ENCODE peak calls at places on chromosomes 6 and 20, in ten cellular contexts. D is CD8-positive, alpha-beta memory T cell; C is prostate gland; Y is ovary; R is adipocyte; N is fibroblast of the aortic adventitia; J is aorta; H is lower leg skin; G is mucosa of descending colon; L is astrocyte. T is an unnamed sample.

GRCh38 chr6:44524491-44525227 is 137.2 kb downstream of the CDC5L start:
- DNase-seq in J (no peak), G (no peak), Y (no peak), N (no peak), H (no peak), L (no peak), D (no peak), R (no peak), C (no peak), T (no peak)

GRCh38 chr6:90411292-90411781 is 114.7 kb upstream of the BACH2 start:
- DNase-seq in D (peak), Y (no peak), L (peak), R (no peak), N (no peak), G (no peak), C (no peak), J (no peak), H (no peak), T (no peak)

GRCh38 chr20:31922588-31922987 is 29.3 kb downstream of the PDRG1 start:
- DNase-seq in G (no peak), C (no peak), N (no peak), Y (no peak), D (no peak), R (no peak), L (no peak), J (no peak), H (no peak), T (no peak)

GRCh38 chr20:63101781-63102719 is 95.3 kb upstream of the BHLHE23 start:
- DNase-seq in D (peak), N (peak), Y (peak), H (no peak), G (peak), L (peak), C (no peak), J (peak), R (peak), T (peak)

GRCh38 chr6:121201108-121201507 is 133.2 kb downstream of the TBC1D32 start:
- DNase-seq in Y (no peak), L (peak), D (no peak), C (no peak), R (no peak), N (no peak), J (no peak), H (no peak), G (no peak), T (no peak)

GRCh38 chr6:20953019-20953418 is 418.8 kb downstream of the CDKAL1 start:
- DNase-seq in H (no peak), Y (no peak), G (no peak), D (no peak), N (peak), R (no peak), J (no peak), C (no peak), L (no peak), T (no peak)

GRCh38 chr20:60228255-60228654 is 270.0 kb downstream of the CDH26 start:
- DNase-seq in J (no peak), Y (no peak), L (no peak), C (no peak), R (no peak), N (no peak), H (no peak), D (no peak), G (no peak), T (no peak)

GRCh38 chr20:1005452-1006027 is 3.4 kb upstream of the RSPO4 start:
- DNase-seq in G (peak), C (no peak), H (no peak), Y (no peak), J (no peak), R (no peak), L (peak), D (no peak), N (no peak), T (peak)

GRCh38 chr6:170178561-170179477 is 112.1 kb downstream of the DLL1 start:
- DNase-seq in D (no peak), J (no peak), G (peak), H (peak), L (peak), R (peak), Y (no peak), C (peak), N (peak), T (peak)

GRCh38 chr6:52426667-52427066 is 6.5 kb downstream of the EFHC1 start:
- DNase-seq in C (no peak), J (no peak), D (no peak), Y (no peak), H (no peak), G (no peak), R (no peak), N (no peak), L (peak), T (no peak)

GRCh38 chr6:46440133-46440532 is 51.1 kb downstream of the RCAN2 start:
- DNase-seq in N (peak), R (peak), C (no peak), G (no peak), H (no peak), J (no peak), L (peak), D (no peak), Y (no peak), T (peak)

GRCh38 chr6:73580247-73581149 is 59.7 kb upstream of the EEF1A1 start:
- DNase-seq in D (peak), G (peak), Y (peak), H (peak), J (peak), N (peak), L (peak), C (peak), R (peak), T (peak)

GRCh38 chr6:41503841-41504525 is 42.2 kb upstream of the FOXP4 start:
- DNase-seq in N (peak), G (no peak), Y (peak), D (no peak), J (peak), R (peak), H (no peak), C (no peak), L (peak), T (no peak)

GRCh38 chr6:144898741-144899140 is 613.6 kb downstream of the UTRN start:
- DNase-seq in N (peak), G (no peak), L (no peak), Y (no peak), D (no peak), H (no peak), R (no peak), C (no peak), J (no peak), T (no peak)

GRCh38 chr6:165456327-165456726 is 146.9 kb upstream of the C6orf118 start:
- DNase-seq in L (no peak), Y (no peak), H (no peak), J (no peak), R (no peak), G (no peak), C (no peak), D (no peak), N (peak), T (no peak)

GRCh38 chr6:34115396-34116314 is 30.2 kb downstream of the GRM4 start:
- DNase-seq in L (no peak), H (no peak), N (peak), J (no peak), G (peak), Y (no peak), C (no peak), D (peak), R (peak), T (no peak)

GRCh38 chr6:87669051-87669450 is 33.0 kb downstream of the AKIRIN2 start:
- DNase-seq in C (no peak), G (no peak), N (no peak), D (no peak), J (no peak), H (no peak), Y (no peak), L (no peak), R (no peak), T (no peak)

GRCh38 chr20:17610566-17611289 is 40.9 kb downstream of the DSTN start:
- DNase-seq in R (no peak), Y (no peak), C (no peak), J (peak), H (peak), G (peak), L (no peak), N (no peak), D (peak), T (no peak)

GRCh38 chr6:45504947-45505346 is 127.2 kb upstream of the SUPT3H start:
- DNase-seq in C (peak), R (peak), D (no peak), L (peak), J (no peak), G (no peak), Y (peak), N (peak), H (no peak), T (peak)

GRCh38 chr6:73832313-73832712 is 136.3 kb downstream of the CD109 start:
- DNase-seq in R (no peak), N (peak), J (no peak), L (no peak), H (no peak), C (no peak), D (no peak), G (no peak), Y (no peak), T (peak)

GRCh38 chr6:132817554-132818403 is 3.4 kb downstream of the RPS12 start:
- DNase-seq in N (no peak), L (no peak), C (no peak), H (no peak), D (no peak), R (no peak), Y (no peak), G (no peak), J (no peak), T (no peak)

GRCh38 chr20:6632187-6632586 is 135.3 kb upstream of the BMP2 start:
- DNase-seq in J (no peak), Y (peak), L (peak), R (no peak), C (no peak), H (peak), N (no peak), D (no peak), G (peak), T (peak)

GRCh38 chr6:72639920-72640621 is 18.2 kb downstream of the KCNQ5 start:
- DNase-seq in R (no peak), D (no peak), J (no peak), H (no peak), C (no peak), L (no peak), G (no peak), Y (no peak), N (no peak), T (no peak)

GRCh38 chr6:44298055-44298803 is 14.9 kb downstream of the AARS2 start:
- DNase-seq in D (no peak), J (peak), H (no peak), G (no peak), R (no peak), C (no peak), N (no peak), Y (no peak), L (no peak), T (no peak)

GRCh38 chr6:111765681-111766523 is 107.3 kb downstream of the FYN start:
- DNase-seq in N (peak), D (no peak), Y (no peak), H (no peak), L (peak), R (peak), J (no peak), C (no peak), G (no peak), T (peak)

GRCh38 chr6:10557886-10558285 is 36.7 kb downstream of the GCNT2 start:
- DNase-seq in G (no peak), C (no peak), N (no peak), L (no peak), R (no peak), Y (no peak), D (no peak), H (no peak), J (no peak), T (no peak)
- H3K4me3 ChIP-seq in G (no peak), C (no peak), N (no peak), L (no peak), R (no peak), Y (no peak), D (no peak), H (no peak), J (no peak), T (no peak)

GRCh38 chr6:1464796-1465348 is 75.5 kb downstream of the FOXF2 start:
- DNase-seq in D (no peak), G (no peak), R (no peak), J (no peak), N (no peak), C (peak), L (no peak), H (no peak), Y (no peak), T (no peak)
- H3K4me3 ChIP-seq in D (no peak), G (no peak), R (no peak), J (no peak), N (no peak), C (no peak), L (no peak), H (no peak), Y (no peak), T (no peak)

DNA sequence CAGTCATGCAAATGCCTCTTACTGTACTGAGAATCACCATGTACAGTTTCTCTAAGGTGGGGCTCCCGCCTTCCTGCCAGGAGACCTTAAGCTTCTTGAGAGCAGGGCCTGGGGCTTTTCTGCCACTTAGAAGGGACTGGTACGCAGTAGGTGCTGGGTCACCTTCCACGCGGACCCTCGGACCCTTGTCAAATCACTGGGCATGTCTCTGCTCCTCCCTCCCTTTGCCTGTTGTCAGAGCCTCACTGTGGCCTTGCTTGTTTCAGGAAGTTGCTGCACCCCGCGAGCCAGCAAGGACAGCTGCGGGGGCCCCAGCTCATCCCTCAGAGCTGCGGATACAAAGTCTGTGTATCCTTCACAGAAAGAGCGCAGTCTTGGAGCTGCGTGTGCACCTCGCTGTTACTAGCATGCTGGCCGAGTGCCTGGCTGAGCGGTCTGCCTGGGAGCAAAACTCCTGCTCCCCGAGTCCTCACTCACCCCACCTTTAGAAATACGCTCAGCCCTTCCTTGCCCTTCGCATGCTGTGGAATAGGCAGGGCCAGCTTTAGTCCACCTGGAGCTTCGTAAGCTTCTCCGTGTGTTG is 30.7 kb upstream of the IRF4 start:
- DNase-seq in G (no peak), R (no peak), N (no peak), Y (no peak), L (no peak), H (no peak), J (no peak), C (no peak), D (no peak), T (no peak)
- H3K4me3 ChIP-seq in G (no peak), R (no peak), N (no peak), Y (no peak), L (no peak), H (no peak), J (no peak), C (no peak), D (no peak), T (no peak)

GRCh38 chr6:168301648-168302398 is 17.8 kb downstream of the DACT2 start:
- DNase-seq in J (peak), H (no peak), D (no peak), L (no peak), G (peak), N (no peak), R (no peak), C (no peak), Y (no peak), T (no peak)
- H3K4me3 ChIP-seq in J (no peak), H (no peak), D (no peak), L (no peak), G (no peak), N (no peak), R (no peak), C (no peak), Y (no peak), T (no peak)

DNA sequence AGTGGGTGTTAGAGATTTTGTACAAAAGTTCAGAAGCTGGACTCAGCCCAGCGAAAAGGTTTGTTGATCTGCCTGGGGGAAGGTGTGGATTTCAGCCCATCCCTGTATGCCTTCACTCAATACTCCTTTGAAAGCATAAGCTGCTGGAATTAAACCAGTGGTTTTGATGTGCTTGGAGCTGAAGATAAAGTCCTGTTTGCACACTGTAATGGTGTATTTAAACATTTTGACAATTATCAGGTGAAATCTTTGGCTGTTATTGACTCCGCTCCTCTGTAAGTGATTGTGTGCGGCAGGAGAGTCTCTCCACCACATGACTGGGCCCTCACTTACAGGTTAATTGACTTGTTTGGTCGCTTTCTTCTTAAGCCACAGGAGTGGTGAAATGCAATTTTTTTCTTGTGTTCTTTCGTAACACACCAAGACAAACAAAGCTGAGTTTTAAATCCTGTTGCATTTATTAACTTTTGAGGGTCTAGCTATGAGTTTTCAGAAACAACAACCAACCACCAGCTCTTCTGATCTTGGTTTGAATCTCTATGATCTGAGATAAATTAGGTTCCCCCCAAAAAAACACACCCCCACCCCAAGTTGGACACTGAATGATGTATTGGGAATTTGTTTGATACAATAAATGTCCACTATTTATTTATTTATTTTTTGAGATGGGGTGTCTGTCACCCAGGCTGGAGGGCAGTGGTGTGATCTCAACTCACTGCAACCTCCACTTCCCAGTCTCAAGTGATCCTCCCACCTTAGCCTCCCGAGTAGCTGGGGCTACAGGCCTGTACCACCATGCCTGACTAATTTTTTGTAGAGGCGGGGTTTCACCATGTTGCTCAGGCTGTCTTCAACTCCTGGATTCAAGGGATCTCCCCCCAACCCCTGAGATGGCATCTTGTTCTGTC is 46.3 kb upstream of the NCOA3 start:
- DNase-seq in J (no peak), N (no peak), C (peak), D (no peak), Y (no peak), H (no peak), G (no peak), R (peak), L (no peak), T (no peak)
- H3K4me3 ChIP-seq in J (no peak), N (no peak), C (no peak), D (no peak), Y (no peak), H (no peak), G (no peak), R (no peak), L (no peak), T (no peak)

GRCh38 chr20:57803718-57804005 is 93.8 kb upstream of the PMEPA1 start:
- DNase-seq in Y (no peak), C (no peak), J (peak), G (no peak), D (no peak), R (no peak), L (no peak), H (no peak), N (no peak), T (no peak)

GRCh38 chr20:57801046-57801445 is 91.2 kb upstream of the PMEPA1 start:
- DNase-seq in Y (no peak), H (no peak), L (no peak), J (peak), G (no peak), N (no peak), R (no peak), D (no peak), C (no peak), T (no peak)

GRCh38 chr20:57804470-57805250 is 94.8 kb upstream of the PMEPA1 start:
- DNase-seq in G (no peak), J (peak), D (no peak), L (no peak), N (no peak), C (no peak), R (no peak), H (no peak), Y (no peak), T (no peak)

GRCh38 chr20:57801581-57801980 is 91.8 kb upstream of the PMEPA1 start:
- DNase-seq in J (peak), G (no peak), R (no peak), C (no peak), L (no peak), D (no peak), Y (no peak), N (no peak), H (no peak), T (no peak)

GRCh38 chr20:57802877-57803717 is 93.3 kb upstream of the PMEPA1 start:
- DNase-seq in C (no peak), J (peak), H (no peak), D (no peak), R (peak), Y (no peak), G (no peak), N (no peak), L (no peak), T (no peak)
- H3K4me3 ChIP-seq in C (no peak), J (no peak), H (no peak), D (no peak), R (no peak), Y (no peak), G (no peak), N (no peak), L (no peak), T (no peak)

GRCh38 chr6:11710221-11710836 is 68.3 kb downstream of the ADTRP start:
- DNase-seq in J (no peak), C (no peak), L (no peak), Y (no peak), R (peak), G (no peak), D (no peak), N (no peak), H (no peak), T (no peak)

GRCh38 chr6:11712760-11713159 is 65.8 kb downstream of the ADTRP start:
- DNase-seq in C (no peak), D (no peak), R (peak), Y (no peak), G (no peak), L (no peak), N (peak), H (peak), J (no peak), T (peak)

GRCh38 chr6:11711994-11712698 is 66.5 kb downstream of the ADTRP start:
- DNase-seq in H (no peak), N (no peak), G (no peak), R (no peak), J (no peak), C (no peak), D (no peak), L (peak), Y (no peak), T (peak)

GRCh38 chr6:11710968-11711643 is 67.5 kb downstream of the ADTRP start:
- DNase-seq in J (no peak), G (no peak), D (no peak), H (no peak), Y (no peak), N (no peak), R (peak), L (peak), C (no peak), T (peak)

GRCh38 chr6:11711644-11711993 is 67.0 kb downstream of the ADTRP start:
- DNase-seq in C (no peak), Y (no peak), H (no peak), N (peak), L (no peak), R (peak), D (no peak), G (no peak), J (no peak), T (peak)
- H3K4me3 ChIP-seq in C (no peak), Y (no peak), H (no peak), N (no peak), L (no peak), R (no peak), D (no peak), G (no peak), J (no peak), T (no peak)